ENCODE peak calls at places on chromosome 15, in six cellular contexts. One of them, this sample, is unnamed.
A peak's percentile ranks its signal among the peaks of the same experiment; 100 is the strongest.

GRCh38 chr15:68298336-68298735 is 20.8 kb downstream of the FEM1B start:
- DNase-seq in breast epithelium: no peak
- DNase-seq in tibial nerve: no peak
- DNase-seq in heart right ventricle: peak; percentile 0
- DNase-seq in mesothelial cell of epicardium: no peak
- DNase-seq in left lung: no peak
- DNase-seq in this sample: no peak

GRCh38 chr15:84911879-84912660 is 27.6 kb downstream of the SLC28A1 start:
- DNase-seq in breast epithelium: peak; percentile 69
- DNase-seq in tibial nerve: peak; percentile 85
- DNase-seq in heart right ventricle: peak; percentile 94
- DNase-seq in mesothelial cell of epicardium: no peak
- DNase-seq in left lung: no peak
- DNase-seq in this sample: peak; percentile 79

GRCh38 chr15:38883987-38884386 is 319.4 kb upstream of the RASGRP1 start:
- DNase-seq in breast epithelium: no peak
- DNase-seq in tibial nerve: no peak
- DNase-seq in heart right ventricle: no peak
- DNase-seq in mesothelial cell of epicardium: no peak
- DNase-seq in left lung: no peak
- DNase-seq in this sample: no peak

GRCh38 chr15:63528138-63528659 is 23.8 kb downstream of the USP3 start:
- DNase-seq in breast epithelium: no peak
- DNase-seq in tibial nerve: no peak
- DNase-seq in heart right ventricle: no peak
- DNase-seq in mesothelial cell of epicardium: no peak
- DNase-seq in left lung: no peak
- DNase-seq in this sample: no peak

GRCh38 chr15:36177590-36178281 is 401.7 kb upstream of the CDIN1 start:
- DNase-seq in breast epithelium: no peak
- DNase-seq in tibial nerve: no peak
- DNase-seq in heart right ventricle: no peak
- DNase-seq in mesothelial cell of epicardium: no peak
- DNase-seq in left lung: no peak
- DNase-seq in this sample: peak; percentile 31

GRCh38 chr15:76073554-76073953 is 13.8 kb downstream of the TMEM266 start:
- DNase-seq in breast epithelium: no peak
- DNase-seq in tibial nerve: no peak
- DNase-seq in heart right ventricle: no peak
- DNase-seq in mesothelial cell of epicardium: no peak
- DNase-seq in left lung: no peak
- DNase-seq in this sample: peak; percentile 86

GRCh38 chr15:67065531-67066005 is at the start of gene SMAD3:
- DNase-seq in breast epithelium: peak; percentile 87
- DNase-seq in tibial nerve: peak; percentile 81
- DNase-seq in heart right ventricle: peak; percentile 91
- DNase-seq in mesothelial cell of epicardium: peak; percentile 85
- DNase-seq in left lung: peak; percentile 95
- DNase-seq in this sample: peak; percentile 96

GRCh38 chr15:66964791-66965190 is 100.6 kb upstream of the SMAD3 start:
- DNase-seq in breast epithelium: no peak
- DNase-seq in tibial nerve: no peak
- DNase-seq in heart right ventricle: no peak
- DNase-seq in mesothelial cell of epicardium: no peak
- DNase-seq in left lung: no peak
- DNase-seq in this sample: no peak

GRCh38 chr15:101063891-101064794 is 145.0 kb downstream of the LRRK1 start:
- DNase-seq in breast epithelium: no peak
- DNase-seq in tibial nerve: peak; percentile 27
- DNase-seq in heart right ventricle: no peak
- DNase-seq in mesothelial cell of epicardium: no peak
- DNase-seq in left lung: no peak
- DNase-seq in this sample: peak; percentile 83

GRCh38 chr15:80351211-80351610 is 53.0 kb upstream of the ARNT2 start:
- DNase-seq in breast epithelium: no peak
- DNase-seq in tibial nerve: no peak
- DNase-seq in heart right ventricle: no peak
- DNase-seq in mesothelial cell of epicardium: no peak
- DNase-seq in left lung: no peak
- DNase-seq in this sample: no peak

GRCh38 chr15:81000626-81001179 is at the start of gene TLNRD1:
- DNase-seq in breast epithelium: peak; percentile 83
- DNase-seq in tibial nerve: peak; percentile 80
- DNase-seq in heart right ventricle: peak; percentile 93
- DNase-seq in mesothelial cell of epicardium: peak; percentile 84
- DNase-seq in left lung: peak; percentile 97
- DNase-seq in this sample: peak; percentile 94

GRCh38 chr15:75842722-75843617 is at the start of gene UBE2Q2:
- DNase-seq in breast epithelium: peak; percentile 53
- DNase-seq in tibial nerve: peak; percentile 43
- DNase-seq in heart right ventricle: peak; percentile 75
- DNase-seq in mesothelial cell of epicardium: peak; percentile 70
- DNase-seq in left lung: peak; percentile 92
- DNase-seq in this sample: peak; percentile 72

GRCh38 chr15:25707656-25708365 is 155.3 kb downstream of the ATP10A start:
- DNase-seq in breast epithelium: peak; percentile 25
- DNase-seq in tibial nerve: no peak
- DNase-seq in heart right ventricle: no peak
- DNase-seq in mesothelial cell of epicardium: no peak
- DNase-seq in left lung: no peak
- DNase-seq in this sample: no peak

GRCh38 chr15:94704946-94705345 is 473.6 kb downstream of the MCTP2 start:
- DNase-seq in breast epithelium: no peak
- DNase-seq in tibial nerve: no peak
- DNase-seq in heart right ventricle: no peak
- DNase-seq in mesothelial cell of epicardium: no peak
- DNase-seq in left lung: no peak
- DNase-seq in this sample: no peak

GRCh38 chr15:74438696-74439316 is 5.0 kb upstream of the SEMA7A start:
- DNase-seq in breast epithelium: peak; percentile 69
- DNase-seq in tibial nerve: peak; percentile 68
- DNase-seq in heart right ventricle: peak; percentile 60
- DNase-seq in mesothelial cell of epicardium: peak; percentile 81
- DNase-seq in left lung: peak; percentile 93
- DNase-seq in this sample: peak; percentile 85

GRCh38 chr15:74441248-74441939 is 7.6 kb upstream of the SEMA7A start:
- DNase-seq in breast epithelium: no peak
- DNase-seq in tibial nerve: no peak
- DNase-seq in heart right ventricle: no peak
- DNase-seq in mesothelial cell of epicardium: no peak
- DNase-seq in left lung: no peak
- DNase-seq in this sample: no peak

GRCh38 chr15:74442063-74442462 is 8.3 kb upstream of the SEMA7A start:
- DNase-seq in breast epithelium: no peak
- DNase-seq in tibial nerve: no peak
- DNase-seq in heart right ventricle: no peak
- DNase-seq in mesothelial cell of epicardium: no peak
- DNase-seq in left lung: no peak
- DNase-seq in this sample: no peak

GRCh38 chr15:74434260-74434915 is 630 bp upstream of the SEMA7A start:
- DNase-seq in breast epithelium: no peak
- DNase-seq in tibial nerve: no peak
- DNase-seq in heart right ventricle: no peak
- DNase-seq in mesothelial cell of epicardium: no peak
- DNase-seq in left lung: peak; percentile 14
- DNase-seq in this sample: no peak

GRCh38 chr15:74438206-74438605 is 4.4 kb upstream of the SEMA7A start:
- DNase-seq in breast epithelium: no peak
- DNase-seq in tibial nerve: no peak
- DNase-seq in heart right ventricle: no peak
- DNase-seq in mesothelial cell of epicardium: no peak
- DNase-seq in left lung: no peak
- DNase-seq in this sample: no peak
- TF ChIP-seq CTCF in breast epithelium: no peak
- TF ChIP-seq CTCF in tibial nerve: no peak
- TF ChIP-seq CTCF in heart right ventricle: no peak
- TF ChIP-seq CTCF in mesothelial cell of epicardium: no peak
- TF ChIP-seq CTCF in left lung: no peak
- TF ChIP-seq CTCF in this sample: no peak

GRCh38 chr15:82874961-82875360 is 65.5 kb downstream of the WHAMM start:
- DNase-seq in breast epithelium: no peak
- DNase-seq in tibial nerve: no peak
- DNase-seq in heart right ventricle: no peak
- DNase-seq in mesothelial cell of epicardium: no peak
- DNase-seq in left lung: no peak
- DNase-seq in this sample: no peak

GRCh38 chr15:82874267-82874666 is 64.8 kb downstream of the WHAMM start:
- DNase-seq in breast epithelium: no peak
- DNase-seq in tibial nerve: no peak
- DNase-seq in heart right ventricle: no peak
- DNase-seq in mesothelial cell of epicardium: no peak
- DNase-seq in left lung: no peak
- DNase-seq in this sample: no peak

GRCh38 chr15:82870727-82871576 is 61.5 kb downstream of the WHAMM start:
- DNase-seq in breast epithelium: no peak
- DNase-seq in tibial nerve: no peak
- DNase-seq in heart right ventricle: no peak
- DNase-seq in mesothelial cell of epicardium: no peak
- DNase-seq in left lung: no peak
- DNase-seq in this sample: no peak

GRCh38 chr15:82871577-82872484 is 62.4 kb downstream of the WHAMM start:
- DNase-seq in breast epithelium: no peak
- DNase-seq in tibial nerve: no peak
- DNase-seq in heart right ventricle: no peak
- DNase-seq in mesothelial cell of epicardium: no peak
- DNase-seq in left lung: no peak
- DNase-seq in this sample: no peak

DNA sequence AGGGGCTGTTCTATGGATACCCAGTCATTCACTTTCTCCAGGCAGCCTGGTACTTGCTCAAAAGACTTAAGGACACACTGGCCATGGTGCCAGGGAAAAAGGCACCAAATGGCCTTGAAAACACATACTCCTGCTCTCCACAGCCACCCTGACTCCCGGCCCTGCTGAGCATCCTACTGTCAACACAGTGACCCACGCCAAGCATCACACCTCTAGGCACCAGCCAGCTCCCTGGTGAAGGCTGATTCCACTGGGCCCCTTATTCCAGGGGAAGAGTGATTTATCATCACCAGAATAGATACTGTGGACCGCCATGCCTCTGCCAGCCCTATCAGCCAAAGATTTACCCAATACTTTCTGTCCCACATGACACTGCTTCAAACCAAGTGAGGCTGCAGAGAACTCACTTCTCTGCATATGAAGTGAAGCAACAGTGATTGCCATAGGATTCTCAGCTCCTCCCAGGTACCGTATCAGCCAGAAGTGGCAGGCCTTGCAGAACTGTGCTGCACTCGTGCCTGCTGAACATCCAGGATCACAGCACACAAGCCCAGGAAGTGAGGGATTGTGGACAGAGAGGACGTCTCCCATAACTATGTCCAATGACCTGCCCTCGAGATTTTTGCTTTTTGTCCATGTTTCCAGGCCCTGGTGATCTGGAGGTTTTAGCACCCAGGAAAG is 63.7 kb downstream of the WHAMM start:
- DNase-seq in breast epithelium: no peak
- DNase-seq in tibial nerve: no peak
- DNase-seq in heart right ventricle: peak; percentile 42
- DNase-seq in mesothelial cell of epicardium: peak; percentile 9
- DNase-seq in left lung: no peak
- DNase-seq in this sample: no peak
- TF ChIP-seq CTCF in breast epithelium: no peak
- TF ChIP-seq CTCF in tibial nerve: no peak
- TF ChIP-seq CTCF in heart right ventricle: no peak
- TF ChIP-seq CTCF in mesothelial cell of epicardium: no peak
- TF ChIP-seq CTCF in left lung: no peak
- TF ChIP-seq CTCF in this sample: no peak

DNA sequence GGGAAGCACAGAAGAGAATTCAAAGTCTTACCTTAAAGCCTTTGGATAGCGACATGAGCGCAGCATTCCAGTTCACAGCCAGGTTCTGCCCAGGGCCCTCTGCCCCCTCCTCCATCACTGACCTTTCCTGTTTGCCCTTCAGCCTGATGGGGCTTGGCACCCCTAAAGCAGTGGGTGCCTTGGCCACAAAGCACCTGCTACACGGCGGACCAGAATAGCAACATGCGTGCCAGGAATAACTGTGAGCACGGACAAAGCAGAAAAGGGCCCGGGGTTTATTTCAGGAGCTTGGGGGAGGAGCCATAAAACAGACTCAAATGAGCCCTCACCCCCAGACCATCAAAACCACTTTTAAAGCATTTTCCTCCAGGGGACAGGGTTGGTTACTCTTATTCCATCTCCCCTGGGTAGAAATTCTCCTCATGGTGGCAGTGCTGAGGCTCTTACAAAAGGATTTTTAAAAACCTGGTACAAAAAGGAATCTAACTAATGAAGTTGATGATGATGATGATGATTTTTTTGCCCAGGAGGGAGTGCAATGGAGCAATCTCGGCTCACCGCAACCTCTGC is 135.4 kb downstream of the KLF13 start:
- DNase-seq in breast epithelium: no peak
- DNase-seq in tibial nerve: no peak
- DNase-seq in heart right ventricle: no peak
- DNase-seq in mesothelial cell of epicardium: no peak
- DNase-seq in left lung: no peak
- DNase-seq in this sample: no peak
- TF ChIP-seq CTCF in breast epithelium: no peak
- TF ChIP-seq CTCF in tibial nerve: no peak
- TF ChIP-seq CTCF in heart right ventricle: peak; percentile 37
- TF ChIP-seq CTCF in mesothelial cell of epicardium: no peak
- TF ChIP-seq CTCF in left lung: no peak
- TF ChIP-seq CTCF in this sample: peak; percentile 29

GRCh38 chr15:89167267-89168176 is 53.9 kb downstream of the RLBP1 start:
- DNase-seq in breast epithelium: no peak
- DNase-seq in tibial nerve: no peak
- DNase-seq in heart right ventricle: no peak
- DNase-seq in mesothelial cell of epicardium: no peak
- DNase-seq in left lung: no peak
- DNase-seq in this sample: peak; percentile 87
- TF ChIP-seq CTCF in breast epithelium: no peak
- TF ChIP-seq CTCF in tibial nerve: no peak
- TF ChIP-seq CTCF in heart right ventricle: no peak
- TF ChIP-seq CTCF in mesothelial cell of epicardium: no peak
- TF ChIP-seq CTCF in left lung: no peak
- TF ChIP-seq CTCF in this sample: no peak

This sample was measured in epithelial cell of esophagus.